ENCODE peak calls at places on chromosome 4, in nine cellular contexts. U is tibial artery, O is endodermal cell, A is stomach, Q is MM.1S, I is AG10803, K is HFFc6, L is tibial nerve, H is GM12864. C is an unnamed sample.

GRCh38 chr4:147174561-147174960 is 228.9 kb upstream of the TTC29 start:
- DNase-seq in U (no peak), O (no peak), A (no peak), Q (no peak), I (peak; percentile 6), K (no peak), L (no peak), H (no peak), C (no peak)

GRCh38 chr4:2338754-2339457 is 77.0 kb upstream of the MXD4 start:
- DNase-seq in U (no peak), O (peak; percentile 69), A (peak; percentile 29), Q (no peak), I (no peak), K (no peak), L (no peak), H (no peak), C (peak; percentile 81)

GRCh38 chr4:145954924-145955339 is 16.3 kb upstream of the ZNF827 start:
- DNase-seq in U (no peak), O (no peak), A (no peak), Q (no peak), I (peak; percentile 74), K (peak; percentile 84), L (no peak), H (no peak), C (no peak)

GRCh38 chr4:61541474-61541873 is 341.3 kb downstream of the ADGRL3 start:
- DNase-seq in U (no peak), O (no peak), A (no peak), Q (no peak), I (no peak), K (no peak), L (no peak), H (no peak), C (no peak)

GRCh38 chr4:48906283-48907173 is at the start of gene OCIAD2:
- DNase-seq in U (peak; percentile 76), O (peak; percentile 91), A (peak; percentile 84), Q (peak; percentile 93), I (peak; percentile 31), K (no peak), L (no peak), H (peak; percentile 61), C (no peak)

GRCh38 chr4:124854968-124855367 is 142.4 kb upstream of the ANKRD50 start:
- DNase-seq in U (no peak), O (no peak), A (no peak), Q (peak; percentile 27), I (peak; percentile 54), K (peak; percentile 12), L (no peak), H (peak; percentile 22), C (no peak)

GRCh38 chr4:142098900-142099299 is 462.5 kb downstream of the IL15 start:
- DNase-seq in U (no peak), O (no peak), A (no peak), Q (no peak), I (no peak), K (no peak), L (no peak), H (no peak), C (no peak)

GRCh38 chr4:56253631-56254241 is 133.6 kb downstream of the AASDH start:
- DNase-seq in U (no peak), O (no peak), A (no peak), Q (no peak), I (no peak), K (no peak), L (no peak), H (no peak), C (no peak)

GRCh38 chr4:24473309-24473721 is 111.0 kb downstream of the DHX15 start:
- DNase-seq in U (no peak), O (peak; percentile 65), A (no peak), Q (peak; percentile 58), I (peak; percentile 23), K (peak; percentile 39), L (no peak), H (no peak), C (no peak)

GRCh38 chr4:24471623-24472510 is 112.5 kb downstream of the DHX15 start:
- DNase-seq in U (no peak), O (peak; percentile 87), A (no peak), Q (no peak), I (peak; percentile 6), K (no peak), L (no peak), H (no peak), C (no peak)

GRCh38 chr4:24475756-24476155 is 108.6 kb downstream of the DHX15 start:
- DNase-seq in U (no peak), O (peak; percentile 58), A (no peak), Q (no peak), I (no peak), K (no peak), L (no peak), H (no peak), C (no peak)

GRCh38 chr4:24472514-24473308 is 111.6 kb downstream of the DHX15 start:
- DNase-seq in U (peak; percentile 86), O (peak; percentile 95), A (peak; percentile 76), Q (peak; percentile 90), I (peak; percentile 69), K (peak; percentile 82), L (peak; percentile 68), H (peak; percentile 8), C (peak; percentile 92)

DNA sequence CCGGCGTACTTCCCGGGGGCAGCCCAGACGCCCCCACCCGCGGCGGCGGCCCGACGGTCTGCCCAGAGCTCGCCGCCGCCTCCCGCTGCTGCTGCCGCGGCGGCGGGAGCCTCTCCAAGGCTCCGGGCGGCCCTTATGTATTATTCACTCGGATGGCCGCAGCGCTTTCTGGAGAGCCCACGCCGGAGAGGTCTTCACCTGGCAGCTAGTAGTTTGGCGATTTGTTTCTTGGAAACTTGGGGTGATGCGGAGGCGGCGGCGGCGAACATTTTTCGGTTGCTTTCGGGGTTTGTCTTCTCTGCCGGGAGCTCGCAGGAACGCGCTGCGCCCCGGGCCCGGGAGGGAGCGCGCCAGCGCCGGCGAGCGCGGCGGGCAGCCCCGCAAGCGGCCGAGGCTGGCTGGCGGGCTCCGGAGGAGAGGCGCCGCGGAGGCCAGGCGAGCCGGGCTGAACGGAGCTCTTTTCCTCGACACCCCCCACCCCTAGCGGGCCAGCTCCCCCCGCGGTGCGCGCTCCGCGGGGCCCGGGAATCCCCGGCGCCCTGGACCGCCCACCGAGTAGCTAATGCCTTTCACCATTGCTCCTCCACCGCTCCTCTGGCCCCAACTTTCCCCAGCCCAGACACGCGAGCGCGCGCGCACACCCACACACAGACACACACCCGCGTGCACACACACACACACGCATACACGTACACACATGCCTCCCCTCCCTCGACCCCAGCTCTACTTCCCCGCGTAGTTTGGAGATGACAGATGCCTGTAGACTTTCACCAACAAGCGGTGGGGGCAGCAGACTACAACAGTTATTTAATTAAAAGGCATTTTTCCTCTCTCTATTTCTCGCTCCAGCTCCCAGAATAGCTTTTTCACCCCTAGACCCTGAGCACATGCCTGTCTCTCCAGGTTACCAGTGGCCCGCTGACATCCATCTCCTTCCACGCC is 113.4 kb downstream of the DHX15 start:
- DNase-seq in U (peak; percentile 66), O (peak; percentile 78), A (no peak), Q (peak; percentile 30), I (peak; percentile 22), K (no peak), L (no peak), H (no peak), C (no peak)
- TF ChIP-seq CTCF in U (no peak), O (no peak), A (no peak), Q (no peak), I (no peak), K (no peak), L (no peak), H (no peak), C (no peak)

GRCh38 chr4:99670409-99671073 is 12.9 kb upstream of the C4orf54 start:
- DNase-seq in U (no peak), O (no peak), A (no peak), Q (no peak), I (no peak), K (no peak), L (no peak), H (no peak), C (no peak)

GRCh38 chr4:99669084-99669483 is 11.5 kb upstream of the C4orf54 start:
- DNase-seq in U (no peak), O (no peak), A (no peak), Q (no peak), I (no peak), K (no peak), L (no peak), H (no peak), C (no peak)

GRCh38 chr4:99664703-99665102 is 7.1 kb upstream of the C4orf54 start:
- DNase-seq in U (no peak), O (no peak), A (no peak), Q (no peak), I (no peak), K (no peak), L (no peak), H (no peak), C (no peak)

GRCh38 chr4:99665981-99666380 is 8.4 kb upstream of the C4orf54 start:
- DNase-seq in U (no peak), O (no peak), A (no peak), Q (peak; percentile 11), I (no peak), K (no peak), L (no peak), H (no peak), C (no peak)

DNA sequence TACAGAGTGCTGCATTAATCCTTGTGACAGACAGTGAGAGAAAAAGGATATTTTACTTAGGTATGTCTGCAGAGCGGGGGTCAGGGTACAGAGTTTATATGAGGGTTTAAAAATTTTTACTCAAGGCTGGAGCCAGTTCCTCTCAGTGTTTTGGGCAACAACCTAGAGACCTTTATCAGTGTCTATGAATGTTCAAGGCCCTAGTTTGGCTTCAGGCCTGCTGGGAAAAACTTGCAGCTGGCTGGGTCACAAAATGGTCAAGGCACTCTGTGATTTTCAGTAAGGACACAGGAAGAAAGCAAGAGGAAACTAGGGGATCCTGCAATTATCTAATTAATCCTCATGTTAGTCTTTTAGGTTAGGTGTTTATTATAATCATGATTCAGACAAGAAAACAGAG is 10.8 kb upstream of the C4orf54 start:
- DNase-seq in U (no peak), O (no peak), A (no peak), Q (no peak), I (no peak), K (no peak), L (no peak), H (no peak), C (no peak)
- TF ChIP-seq CTCF in U (no peak), O (no peak), A (no peak), Q (no peak), I (no peak), K (no peak), L (no peak), H (no peak), C (no peak)

GRCh38 chr4:53709693-53710092 is 118.4 kb upstream of the LNX1 start:
- DNase-seq in U (no peak), O (no peak), A (no peak), Q (no peak), I (no peak), K (no peak), L (no peak), H (no peak), C (no peak)
- TF ChIP-seq CTCF in U (no peak), O (peak; percentile 50), A (no peak), Q (peak; percentile 7), I (peak; percentile 25), K (peak; percentile 66), L (no peak), H (no peak), C (peak; percentile 33)

DNA sequence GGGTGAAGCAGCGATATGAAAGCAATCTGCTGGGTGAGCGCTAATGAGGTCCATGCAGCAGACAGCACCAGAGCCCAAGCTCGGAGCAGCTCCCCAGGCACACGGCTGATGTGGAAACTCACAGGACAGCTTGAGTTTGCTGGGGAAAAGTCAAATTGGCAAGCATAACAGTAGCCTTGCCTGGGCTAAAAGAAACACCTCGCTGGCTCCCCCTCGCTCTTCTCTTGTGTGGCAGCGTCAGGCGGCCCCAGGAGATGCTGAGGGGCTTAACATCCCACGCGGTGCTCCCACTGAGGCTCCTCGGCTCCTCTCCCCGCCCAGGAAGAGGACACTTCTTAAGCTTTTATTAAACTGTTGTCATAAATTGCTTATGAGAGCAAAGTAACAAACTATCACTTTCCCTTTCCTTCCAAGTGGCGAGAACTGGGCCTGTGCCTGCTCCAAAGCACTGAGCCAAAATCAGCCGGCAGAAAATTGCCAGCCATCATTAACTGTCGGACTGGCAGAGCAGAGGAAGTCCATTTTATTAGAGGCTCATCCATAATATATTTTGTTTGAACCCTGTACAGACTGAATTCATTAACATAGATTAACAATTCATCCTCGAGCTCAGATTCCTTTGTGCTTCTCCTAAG is 111.4 kb downstream of the TSPAN5 start:
- DNase-seq in U (peak; percentile 69), O (no peak), A (no peak), Q (no peak), I (peak; percentile 83), K (peak; percentile 48), L (no peak), H (no peak), C (no peak)
- TF ChIP-seq CTCF in U (no peak), O (peak; percentile 21), A (no peak), Q (no peak), I (peak; percentile 47), K (peak; percentile 47), L (no peak), H (no peak), C (no peak)